ENCODE peak calls at places on chromosome 4, in nine cellular contexts. M is lung microvascular endothelial cell, I is substantia nigra, W is NCI-H1092 treated with DMSO at 0.1 percent for 48 hours, Y is kidney tubule cell, R is T-helper 9 cell, B is activated T-cell treated with anti-CD3 and anti-CD28 coated beads for 48 hours, L is brain microvascular endothelial cell, O is SIG-M5. E is an unnamed sample.

GRCh38 chr4:154686838-154687237 is 57.0 kb upstream of the LRAT start:
- DNase-seq in M (no peak), I (no peak), W (no peak), Y (peak), R (no peak), B (no peak), L (no peak), O (no peak), E (no peak)

GRCh38 chr4:54695359-54696149 is 37.8 kb downstream of the KIT start:
- DNase-seq in M (no peak), I (no peak), W (no peak), Y (no peak), R (no peak), B (no peak), L (no peak), O (no peak), E (no peak)

GRCh38 chr4:11134705-11135104 is 294.0 kb downstream of the HS3ST1 start:
- DNase-seq in M (no peak), I (no peak), W (no peak), Y (no peak), R (no peak), B (no peak), L (no peak), O (no peak), E (no peak)

GRCh38 chr4:139814285-139815015 is 148.8 kb downstream of the MGST2 start:
- DNase-seq in M (peak), I (no peak), W (peak), Y (no peak), R (no peak), B (no peak), L (no peak), O (no peak), E (no peak)

GRCh38 chr4:104491826-104492771 is 2.6 kb downstream of the CXXC4 start:
- DNase-seq in M (no peak), I (no peak), W (peak), Y (no peak), R (no peak), B (no peak), L (no peak), O (no peak), E (no peak)

GRCh38 chr4:39814403-39815185 is 116.7 kb downstream of the UBE2K start:
- DNase-seq in M (no peak), I (no peak), W (no peak), Y (no peak), R (peak), B (no peak), L (peak), O (no peak), E (no peak)

GRCh38 chr4:86569103-86569870 is 24.8 kb upstream of the PTPN13 start:
- DNase-seq in M (no peak), I (no peak), W (no peak), Y (no peak), R (no peak), B (no peak), L (no peak), O (no peak), E (no peak)

GRCh38 chr4:141241986-141242385 is 21.3 kb downstream of the ZNF330 start:
- DNase-seq in M (no peak), I (no peak), W (no peak), Y (no peak), R (no peak), B (no peak), L (no peak), O (no peak), E (no peak)

GRCh38 chr4:19547463-19547862 is 704.2 kb upstream of the SLIT2 start:
- DNase-seq in M (no peak), I (no peak), W (no peak), Y (no peak), R (no peak), B (no peak), L (no peak), O (no peak), E (no peak)

GRCh38 chr4:142875117-142875516 is 29.0 kb upstream of the INPP4B start:
- DNase-seq in M (no peak), I (no peak), W (no peak), Y (no peak), R (no peak), B (no peak), L (no peak), O (no peak), E (no peak)

GRCh38 chr4:164357957-164358356 is 396.0 kb upstream of the SMIM31 start:
- DNase-seq in M (no peak), I (no peak), W (no peak), Y (peak), R (no peak), B (no peak), L (no peak), O (no peak), E (no peak)

GRCh38 chr4:7957113-7957656 is 17.5 kb upstream of the AFAP1 start:
- DNase-seq in M (no peak), I (no peak), W (no peak), Y (no peak), R (no peak), B (no peak), L (no peak), O (no peak), E (no peak)

GRCh38 chr4:15355464-15355863 is 72.4 kb upstream of the C1QTNF7 start:
- DNase-seq in M (no peak), I (no peak), W (no peak), Y (no peak), R (no peak), B (no peak), L (no peak), O (no peak), E (no peak)

GRCh38 chr4:11073621-11074051 is 355.1 kb downstream of the HS3ST1 start:
- DNase-seq in M (no peak), I (no peak), W (no peak), Y (peak), R (no peak), B (no peak), L (peak), O (no peak), E (peak)

GRCh38 chr4:128846063-128846462 is 36.6 kb downstream of the JADE1 start:
- DNase-seq in M (no peak), I (no peak), W (peak), Y (peak), R (no peak), B (no peak), L (no peak), O (no peak), E (no peak)

GRCh38 chr4:75434105-75434504 is 80.1 kb downstream of the RCHY1 start:
- DNase-seq in M (no peak), I (no peak), W (no peak), Y (no peak), R (no peak), B (no peak), L (no peak), O (no peak), E (no peak)

GRCh38 chr4:22477136-22477793 is 38.6 kb downstream of the ADGRA3 start:
- DNase-seq in M (no peak), I (no peak), W (no peak), Y (no peak), R (no peak), B (no peak), L (no peak), O (no peak), E (no peak)

GRCh38 chr4:186624951-186625350 is 69.6 kb upstream of the MTNR1A start:
- DNase-seq in M (no peak), I (no peak), W (no peak), Y (peak), R (no peak), B (no peak), L (peak), O (no peak), E (peak)

GRCh38 chr4:145216532-145216931 is 36.1 kb upstream of the OTUD4 start:
- DNase-seq in M (peak), I (no peak), W (peak), Y (peak), R (no peak), B (no peak), L (peak), O (no peak), E (no peak)

GRCh38 chr4:186676531-186677158 is 47.0 kb downstream of the FAT1 start:
- DNase-seq in M (no peak), I (no peak), W (no peak), Y (peak), R (no peak), B (no peak), L (peak), O (no peak), E (peak)

GRCh38 chr4:104897297-104897645 is 249.4 kb upstream of the TET2 start:
- DNase-seq in M (no peak), I (no peak), W (no peak), Y (no peak), R (no peak), B (no peak), L (no peak), O (no peak), E (peak)

GRCh38 chr4:187236491-187236890 is 512.8 kb upstream of the FAT1 start:
- DNase-seq in M (no peak), I (no peak), W (no peak), Y (peak), R (no peak), B (no peak), L (peak), O (no peak), E (peak)